ENCODE peak calls at places on chromosomes 1 and 21, in nine cellular contexts. T, Z, A, J, Q, P, H, O and E are unnamed samples.

GRCh38 chr21:34715985-34716596 is 47.3 kb downstream of the CLIC6 start:
- DNase-seq in A (no peak), Z (no peak), H (no peak), P (no peak), J (no peak), Q (no peak), T (no peak), O (no peak), E (no peak)

GRCh38 chr1:63322944-63323865 is 838 bp downstream of the FOXD3 start:
- DNase-seq in J (no peak), Q (no peak), T (peak), Z (peak), H (no peak), P (no peak), O (peak), A (no peak), E (peak)

GRCh38 chr21:27033467-27033866 is 66.6 kb upstream of the ADAMTS5 start:
- DNase-seq in T (no peak), A (no peak), H (no peak), P (no peak), Q (no peak), O (no peak), Z (no peak), J (peak), E (no peak)

GRCh38 chr1:160144921-160145320 is 6.5 kb upstream of the ATP1A4 start:
- DNase-seq in A (no peak), H (no peak), Z (no peak), Q (no peak), P (no peak), T (no peak), O (no peak), J (no peak), E (no peak)

GRCh38 chr1:234613128-234613875 is 3.3 kb upstream of the IRF2BP2 start:
- DNase-seq in J (no peak), Q (peak), Z (peak), P (no peak), A (no peak), T (no peak), O (no peak), H (peak), E (no peak)

GRCh38 chr1:154465621-154466020 is 36.4 kb upstream of the TDRD10 start:
- DNase-seq in J (no peak), Q (no peak), Z (no peak), O (no peak), T (no peak), A (no peak), H (no peak), P (no peak), E (no peak)

GRCh38 chr1:31155216-31155806 is 84.4 kb downstream of the NKAIN1 start:
- DNase-seq in O (peak), T (peak), A (peak), H (peak), Z (peak), Q (peak), J (peak), P (peak), E (peak)

GRCh38 chr1:226542623-226543103 is 5.9 kb upstream of the STUM start:
- DNase-seq in P (no peak), T (no peak), O (no peak), Q (peak), J (peak), A (peak), H (no peak), Z (peak), E (no peak)

GRCh38 chr1:66533804-66534745 is at the start of gene SGIP1:
- DNase-seq in O (peak), Q (peak), A (peak), T (peak), H (no peak), P (no peak), J (peak), Z (peak), E (peak)

GRCh38 chr21:42646076-42646825 is 7.2 kb upstream of the PDE9A start:
- DNase-seq in Q (no peak), O (no peak), H (no peak), T (no peak), A (no peak), Z (no peak), P (no peak), J (no peak), E (no peak)

GRCh38 chr1:230306158-230306557 is 120.0 kb downstream of the PGBD5 start:
- DNase-seq in Z (no peak), A (no peak), O (no peak), Q (no peak), H (peak), J (no peak), P (no peak), T (no peak), E (no peak)

GRCh38 chr1:117366281-117366981 is 818 bp upstream of the MAN1A2 start:
- DNase-seq in A (peak), P (peak), O (peak), J (peak), Z (peak), Q (peak), H (peak), T (peak), E (peak)
- TF ChIP-seq CTCF in A (no peak), P (no peak), O (no peak), J (no peak), Z (no peak), Q (no peak), H (no peak), T (no peak), E (no peak)

DNA sequence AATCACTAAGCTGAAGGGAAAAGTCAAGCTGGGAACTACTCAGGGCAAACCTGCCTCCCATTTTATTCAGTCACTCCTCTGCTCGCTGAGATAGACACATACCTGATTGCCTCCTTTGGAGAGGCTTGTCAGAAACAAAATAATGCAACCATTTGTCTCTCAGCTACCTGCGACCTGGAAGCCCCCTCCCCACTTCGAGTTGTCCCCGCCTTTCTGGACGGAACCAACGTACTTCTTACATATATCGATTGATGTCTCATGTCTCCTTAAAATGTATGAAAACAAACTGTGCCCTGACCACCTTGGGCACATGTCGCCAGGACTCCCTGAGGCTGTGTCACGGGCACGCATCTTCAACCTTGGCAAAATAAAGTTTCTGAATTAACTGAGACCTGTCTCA is 21.5 kb upstream of the HPDL start:
- DNase-seq in H (no peak), T (no peak), P (no peak), J (no peak), Q (no peak), A (no peak), Z (no peak), O (no peak), E (no peak)
- TF ChIP-seq CTCF in H (no peak), T (no peak), P (no peak), J (no peak), Q (no peak), A (no peak), Z (no peak), O (no peak), E (no peak)

GRCh38 chr1:65063025-65063424 is 85.0 kb upstream of the AK4 start:
- DNase-seq in O (no peak), A (no peak), J (no peak), Z (no peak), P (no peak), H (peak), T (no peak), Q (no peak), E (no peak)
- TF ChIP-seq CTCF in O (no peak), A (no peak), J (no peak), Z (no peak), P (peak), H (peak), T (no peak), Q (no peak), E (no peak)

DNA sequence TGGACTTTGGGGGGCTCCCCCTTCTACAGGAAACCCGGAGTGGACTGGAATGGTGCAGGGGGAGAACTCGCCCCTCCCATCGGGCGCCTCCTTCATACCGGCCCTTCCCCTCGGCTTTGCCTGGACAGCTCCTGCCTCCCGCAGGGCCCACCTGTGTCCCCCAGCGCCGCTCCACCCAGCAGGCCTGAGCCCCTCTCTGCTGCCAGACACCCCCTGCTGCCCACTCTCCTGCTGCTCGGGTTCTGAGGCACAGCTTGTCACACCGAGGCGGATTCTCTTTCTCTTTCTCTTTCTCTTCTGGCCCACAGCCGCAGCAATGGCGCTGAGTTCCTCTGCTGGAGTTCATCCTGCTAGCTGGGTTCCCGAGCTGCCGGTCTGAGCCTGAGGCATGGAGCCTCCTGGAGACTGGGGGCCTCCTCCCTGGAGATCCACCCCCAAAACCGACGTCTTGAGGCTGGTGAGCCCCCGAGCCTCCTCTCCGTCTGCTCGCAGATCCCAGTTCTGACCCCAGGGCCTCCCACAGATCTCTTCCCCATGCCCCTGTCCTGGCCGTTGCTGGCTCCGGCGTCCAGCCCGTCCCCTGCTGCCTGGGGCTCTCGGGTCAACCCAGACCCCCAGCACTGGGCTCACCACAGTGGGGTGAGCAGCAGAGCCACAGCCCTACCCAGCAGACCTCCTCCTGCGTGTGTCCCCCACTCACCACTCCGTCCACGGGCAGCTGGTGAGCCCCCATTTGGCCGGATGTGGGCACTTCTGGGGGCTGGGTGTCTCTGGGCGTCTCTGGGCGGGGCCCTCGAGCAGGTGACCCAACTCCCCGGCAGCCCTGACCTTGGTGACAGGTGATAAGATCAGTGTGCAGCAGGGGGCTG is at the start of gene TNFRSF14:
- DNase-seq in Q (peak), J (peak), H (peak), O (no peak), T (no peak), P (peak), A (peak), Z (peak), E (no peak)
- TF ChIP-seq CTCF in Q (peak), J (no peak), H (no peak), O (no peak), T (no peak), P (peak), A (no peak), Z (no peak), E (no peak)

GRCh38 chr21:41611966-41612606 is 104.1 kb upstream of the TMPRSS2 start:
- DNase-seq in J (peak), Z (peak), H (peak), O (no peak), T (no peak), P (no peak), Q (no peak), A (no peak), E (no peak)
- TF ChIP-seq CTCF in J (no peak), Z (no peak), H (no peak), O (no peak), T (no peak), P (no peak), Q (peak), A (no peak), E (no peak)

GRCh38 chr1:217622042-217622441 is 8.8 kb downstream of the GPATCH2 start:
- DNase-seq in J (no peak), Z (no peak), O (no peak), P (no peak), H (no peak), T (no peak), A (no peak), Q (no peak), E (no peak)
- TF ChIP-seq CTCF in J (no peak), Z (no peak), O (no peak), P (no peak), H (no peak), T (no peak), A (no peak), Q (no peak), E (no peak)

GRCh38 chr1:240008298-240008697 is 83.4 kb upstream of the FMN2 start:
- DNase-seq in J (no peak), O (no peak), Q (no peak), P (no peak), H (no peak), T (no peak), A (no peak), Z (peak), E (no peak)
- TF ChIP-seq CTCF in J (no peak), O (no peak), Q (no peak), P (no peak), H (no peak), T (no peak), A (no peak), Z (peak), E (no peak)

GRCh38 chr1:19400189-19400588 is 85.2 kb downstream of the CAPZB start:
- DNase-seq in P (no peak), H (no peak), Z (no peak), Q (no peak), J (no peak), T (no peak), O (no peak), A (no peak), E (no peak)

GRCh38 chr1:19396280-19396679 is 84.2 kb downstream of the SLC66A1 start:
- DNase-seq in Q (no peak), Z (no peak), H (no peak), A (no peak), T (no peak), J (no peak), P (no peak), O (no peak), E (no peak)

GRCh38 chr1:19395678-19396192 is 83.6 kb downstream of the SLC66A1 start:
- DNase-seq in H (no peak), Q (no peak), O (no peak), P (no peak), A (no peak), Z (no peak), T (no peak), J (no peak), E (peak)

GRCh38 chr1:19397217-19397945 is 85.3 kb downstream of the SLC66A1 start:
- DNase-seq in T (no peak), Q (no peak), P (no peak), Z (no peak), A (no peak), H (no peak), J (no peak), O (no peak), E (no peak)

GRCh38 chr1:19398309-19398760 is 86.2 kb downstream of the SLC66A1 start:
- DNase-seq in A (no peak), Z (peak), P (no peak), H (no peak), J (no peak), T (no peak), Q (peak), O (no peak), E (no peak)
- TF ChIP-seq CTCF in A (peak), Z (peak), P (no peak), H (no peak), J (no peak), T (no peak), Q (peak), O (no peak), E (no peak)

GRCh38 chr21:45748593-45748992 is 105.1 kb downstream of the PCBP3 start:
- DNase-seq in J (no peak), T (no peak), H (no peak), P (no peak), O (no peak), A (no peak), Z (no peak), Q (no peak), E (no peak)

GRCh38 chr21:45749974-45750373 is 106.4 kb downstream of the PCBP3 start:
- DNase-seq in P (no peak), T (no peak), Z (no peak), J (no peak), A (no peak), H (no peak), O (no peak), Q (no peak), E (no peak)

GRCh38 chr21:45747233-45747766 is 103.8 kb downstream of the PCBP3 start:
- DNase-seq in A (no peak), J (no peak), Z (no peak), T (no peak), H (no peak), P (no peak), Q (no peak), O (no peak), E (no peak)

GRCh38 chr21:45745256-45745655 is 101.7 kb downstream of the PCBP3 start:
- DNase-seq in A (no peak), Z (no peak), T (no peak), P (no peak), O (no peak), H (no peak), Q (no peak), J (no peak), E (no peak)

GRCh38 chr21:45747802-45748445 is 104.4 kb downstream of the PCBP3 start:
- DNase-seq in Q (peak), O (no peak), Z (no peak), H (no peak), P (no peak), T (no peak), J (no peak), A (no peak), E (no peak)
- TF ChIP-seq CTCF in Q (no peak), O (no peak), Z (no peak), H (no peak), P (no peak), T (no peak), J (no peak), A (no peak), E (no peak)

GRCh38 chr1:25117233-25117823 is 115.0 kb downstream of the SYF2 start:
- DNase-seq in Q (no peak), J (no peak), T (no peak), O (no peak), P (no peak), A (no peak), Z (peak), H (peak), E (no peak)
- TF ChIP-seq CTCF in Q (no peak), J (no peak), T (no peak), O (peak), P (no peak), A (no peak), Z (peak), H (peak), E (peak)